ENCODE peak calls at places on chromosomes 2 and 18, in four cellular contexts. U is GM06990, I is nucleus accumbens, C is HFF-Myc. N is an unnamed sample.

GRCh38 chr2:196601430-196602306 is 37.8 kb upstream of the CCDC150 start:
- DNase-seq in U (no peak), I (no peak), C (peak; percentile 73), N (no peak)

GRCh38 chr2:220276736-220277444 is 649.5 kb downstream of the SLC4A3 start:
- DNase-seq in U (no peak), I (no peak), C (no peak), N (no peak)

GRCh38 chr2:229330952-229331351 is 59.9 kb upstream of the PID1 start:
- DNase-seq in U (no peak), I (no peak), C (no peak), N (no peak)

GRCh38 chr2:206457188-206457634 is 13.9 kb downstream of the ADAM23 start:
- DNase-seq in U (peak; percentile 78), I (no peak), C (no peak), N (no peak)

GRCh38 chr2:225052703-225053102 is 10.4 kb upstream of the DOCK10 start:
- DNase-seq in U (no peak), I (no peak), C (no peak), N (no peak)

GRCh38 chr2:68994864-68995263 is 18.1 kb upstream of the ANTXR1 start:
- DNase-seq in U (no peak), I (no peak), C (no peak), N (no peak)

GRCh38 chr2:31067259-31067658 is 71.0 kb downstream of the GALNT14 start:
- DNase-seq in U (no peak), I (no peak), C (no peak), N (no peak)

GRCh38 chr2:127326289-127326945 is 32.5 kb upstream of the ERCC3 start:
- DNase-seq in U (no peak), I (no peak), C (no peak), N (no peak)

GRCh38 chr2:152387046-152387445 is 52.1 kb downstream of the FMNL2 start:
- DNase-seq in U (no peak), I (no peak), C (no peak), N (no peak)

GRCh38 chr18:37778417-37779165 is 213.0 kb upstream of the CELF4 start:
- DNase-seq in U (peak; percentile 6), I (peak; percentile 46), C (no peak), N (peak; percentile 66)

GRCh38 chr2:119719261-119719627 is 40.2 kb downstream of the TMEM177 start:
- DNase-seq in U (no peak), I (no peak), C (no peak), N (no peak)

GRCh38 chr2:236753611-236754010 is 184.0 kb downstream of the ACKR3 start:
- DNase-seq in U (no peak), I (no peak), C (no peak), N (no peak)

GRCh38 chr2:9697904-9698303 is 67.1 kb upstream of the YWHAQ start:
- DNase-seq in U (no peak), I (no peak), C (no peak), N (no peak)

GRCh38 chr2:29562319-29562718 is 359.1 kb downstream of the ALK start:
- DNase-seq in U (no peak), I (no peak), C (no peak), N (no peak)